ENCODE peak calls at places on chromosomes 12 and 14, in ten cellular contexts. Z, V, N, J, G, Y, K, B, O and U are unnamed samples. For H3K4me1 and H3K36me3, the result is how much of the 10 kb centered on the place peaks cover.

GRCh38 chr14:30657606-30658163 is 35.6 kb downstream of the SCFD1 start:
- DNase-seq in G (no peak), N (peak), Y (no peak), J (no peak), V (peak), O (no peak), B (no peak), Z (no peak), K (no peak), U (peak)

GRCh38 chr12:88958153-88958552 is 377.9 kb upstream of the KITLG start:
- DNase-seq in V (no peak), J (no peak), Y (no peak), O (no peak), G (no peak), Z (no peak), B (no peak), N (no peak), K (no peak), U (no peak)

GRCh38 chr12:128643106-128643651 is 180.6 kb downstream of the SLC15A4 start:
- DNase-seq in Z (no peak), J (no peak), B (no peak), G (no peak), Y (no peak), V (no peak), K (no peak), O (no peak), N (no peak), U (no peak)

GRCh38 chr12:11771356-11771755 is 121.9 kb downstream of the ETV6 start:
- DNase-seq in K (no peak), B (no peak), N (peak), Z (no peak), J (no peak), V (no peak), O (no peak), G (no peak), Y (no peak), U (no peak)

GRCh38 chr12:80064269-80064668 is 35.1 kb upstream of the OTOGL start:
- DNase-seq in K (no peak), O (no peak), G (no peak), N (peak), B (no peak), Z (no peak), V (no peak), J (no peak), Y (no peak), U (no peak)

GRCh38 chr12:100672075-100672592 is 98.7 kb downstream of the GAS2L3 start:
- DNase-seq in B (peak), J (no peak), G (peak), N (peak), Z (peak), K (no peak), Y (peak), V (peak), O (no peak), U (no peak)

GRCh38 chr12:109385339-109386078 is 37.8 kb downstream of the MYO1H start:
- DNase-seq in N (peak), J (no peak), Z (peak), B (peak), K (no peak), G (peak), V (peak), Y (peak), O (peak), U (no peak)

GRCh38 chr14:89435527-89436273 is 18.7 kb upstream of the FOXN3 start:
- DNase-seq in O (no peak), K (no peak), N (no peak), V (no peak), Z (no peak), B (no peak), Y (no peak), G (no peak), J (no peak), U (no peak)

GRCh38 chr12:109912790-109913189 is 12.7 kb downstream of the TCHP start:
- DNase-seq in O (no peak), Y (no peak), G (no peak), J (no peak), Z (no peak), N (no peak), B (no peak), V (no peak), K (no peak), U (no peak)

GRCh38 chr12:6443361-6443983 is 1.3 kb upstream of the CD27 start:
- DNase-seq in V (peak), K (no peak), O (no peak), N (no peak), Z (no peak), J (no peak), G (no peak), B (no peak), Y (peak), U (no peak)

GRCh38 chr14:73944432-73945158 is 5.3 kb downstream of the FAM161B start:
- DNase-seq in Y (no peak), J (no peak), K (no peak), N (no peak), B (no peak), V (no peak), O (no peak), Z (no peak), G (no peak), U (no peak)

GRCh38 chr14:104519721-104520120 is 59.8 kb upstream of the C14orf180 start:
- DNase-seq in Z (no peak), V (no peak), K (no peak), O (no peak), B (no peak), Y (no peak), N (no peak), J (peak), G (no peak), U (no peak)

GRCh38 chr14:54048736-54049135 is 92.1 kb upstream of the BMP4 start:
- DNase-seq in Y (no peak), B (no peak), V (no peak), N (no peak), J (no peak), K (no peak), Z (no peak), G (no peak), O (no peak), U (no peak)

GRCh38 chr14:28381656-28382055 is 384.9 kb upstream of the FOXG1 start:
- DNase-seq in N (no peak), J (no peak), O (no peak), Y (no peak), G (no peak), K (no peak), Z (no peak), V (no peak), B (no peak), U (no peak)

GRCh38 chr14:99331796-99332195 is 59.8 kb upstream of the BCL11B start:
- DNase-seq in N (no peak), J (no peak), Z (no peak), B (no peak), O (no peak), Y (no peak), K (no peak), G (no peak), V (no peak), U (no peak)

GRCh38 chr12:45934956-45935355 is 55.4 kb downstream of the SCAF11 start:
- DNase-seq in J (no peak), G (no peak), K (no peak), V (no peak), Z (no peak), N (no peak), Y (no peak), B (no peak), O (no peak), U (no peak)

GRCh38 chr12:101909646-101910045 is 32.3 kb downstream of the DRAM1 start:
- DNase-seq in O (no peak), J (no peak), Y (no peak), N (no peak), B (no peak), Z (no peak), V (peak), G (no peak), K (no peak), U (no peak)

GRCh38 chr14:103298620-103299019 is 35.4 kb upstream of the EIF5 start:
- DNase-seq in Y (no peak), Z (no peak), N (no peak), O (no peak), V (no peak), K (no peak), J (no peak), G (no peak), B (no peak), U (no peak)

GRCh38 chr14:77376380-77376770 is 519 bp downstream of the TMED8 start:
- DNase-seq in N (peak), V (peak), G (peak), B (no peak), J (peak), Z (no peak), O (no peak), Y (peak), K (peak), U (no peak)

GRCh38 chr12:120048258-120048657 is 59.2 kb downstream of the BICDL1 start:
- DNase-seq in V (no peak), N (no peak), B (no peak), O (no peak), K (no peak), Y (no peak), Z (no peak), G (no peak), J (no peak), U (no peak)

GRCh38 chr12:87660987-87661769 is 368.0 kb downstream of the C12orf50 start:
- DNase-seq in Z (no peak), J (no peak), K (no peak), Y (no peak), O (no peak), N (no peak), G (no peak), V (no peak), B (no peak), U (no peak)

GRCh38 chr14:76377675-76378074 is 1.7 kb downstream of the ESRRB start:
- DNase-seq in B (no peak), Y (no peak), O (no peak), J (no peak), G (no peak), Z (no peak), V (no peak), N (no peak), K (no peak), U (no peak)

GRCh38 chr14:49972840-49973239 is 80.0 kb downstream of the ARF6 start:
- DNase-seq in Y (peak), J (peak), N (peak), B (no peak), V (no peak), O (peak), K (peak), G (no peak), Z (peak), U (peak)
- H3K4me1 ChIP-seq in Y (under half), J (half or more), N (half or more), B (under half), V (half or more), O (half or more), K (half or more), G (under half), Z (half or more), U (half or more)

DNA sequence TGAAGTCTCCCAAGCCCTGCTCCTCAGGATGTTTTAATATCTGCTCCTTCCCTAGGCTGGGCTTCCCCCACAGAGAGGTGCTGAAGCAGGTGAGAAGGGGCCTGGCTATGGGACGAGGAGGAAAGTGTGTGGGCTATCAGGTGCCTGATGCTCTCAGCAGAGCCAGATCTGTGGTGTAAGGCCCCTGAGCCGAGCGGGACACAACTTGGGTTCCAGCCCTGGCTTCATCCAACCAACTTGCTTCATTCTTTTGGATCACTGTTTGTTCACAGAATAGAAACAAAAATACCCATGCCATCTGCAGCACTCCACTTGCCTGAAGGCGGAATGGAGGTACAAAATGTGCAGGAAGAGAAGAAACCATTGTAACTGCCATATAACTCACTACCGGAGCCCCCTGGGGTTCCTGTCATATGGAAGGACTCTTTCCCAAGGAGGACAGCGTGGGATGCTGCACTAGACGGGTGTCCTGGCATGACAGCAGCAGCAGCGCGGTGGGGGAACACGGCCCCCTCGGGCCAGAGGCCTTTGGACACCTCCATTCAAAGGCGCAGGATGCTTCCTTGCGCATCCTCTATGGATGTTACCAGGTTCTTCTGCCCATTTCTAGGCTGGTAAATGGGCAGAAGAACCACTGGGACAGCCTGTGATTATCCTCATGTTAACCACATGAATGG is 95.8 kb downstream of the CRACR2A start:
- DNase-seq in Z (no peak), B (no peak), Y (no peak), J (no peak), N (no peak), O (no peak), G (no peak), V (no peak), K (no peak), U (no peak)
- H3K36me3 ChIP-seq in Z (under half), B (under half), Y (under half), J (under half), N (under half), O (under half), G (under half), V (half or more), K (under half), U (under half)

GRCh38 chr14:41825622-41826021 is 218.9 kb downstream of the LRFN5 start:
- DNase-seq in N (no peak), J (no peak), O (no peak), G (no peak), Y (no peak), Z (no peak), B (no peak), K (no peak), V (no peak), U (no peak)

GRCh38 chr14:41824441-41824840 is 217.8 kb downstream of the LRFN5 start:
- DNase-seq in J (no peak), K (no peak), N (no peak), V (peak), Y (no peak), B (no peak), G (no peak), Z (no peak), O (no peak), U (no peak)
- H3K4me3 ChIP-seq in J (no peak), K (no peak), N (no peak), V (no peak), Y (no peak), B (no peak), G (no peak), Z (no peak), O (no peak), U (no peak)

DNA sequence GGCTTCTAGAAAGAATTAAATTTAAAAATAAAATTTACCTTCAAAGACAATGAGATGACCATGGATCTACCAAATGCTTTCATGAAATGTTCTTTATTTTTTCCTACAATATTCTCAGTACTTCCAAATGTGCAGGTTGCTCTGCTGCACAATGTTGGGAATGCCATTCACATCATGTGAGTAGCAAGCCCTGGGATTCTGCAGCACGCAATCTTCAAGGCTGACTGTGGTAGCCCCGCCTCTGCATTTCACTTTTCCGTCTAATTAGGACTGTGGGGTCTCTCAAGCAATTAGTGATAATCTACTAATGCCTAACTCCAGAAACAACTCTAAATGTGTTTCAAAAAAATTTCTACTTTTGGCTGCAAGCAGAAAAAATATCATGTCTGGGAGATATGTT is 13.7 kb upstream of the NTN4 start:
- DNase-seq in K (no peak), N (no peak), B (no peak), O (no peak), J (no peak), Z (no peak), G (no peak), V (no peak), Y (no peak), U (no peak)
- H3K4me1 ChIP-seq in K (under half), N (under half), B (under half), O (under half), J (under half), Z (half or more), G (under half), V (under half), Y (under half), U (under half)

GRCh38 chr12:112151766-112152541 is 26.6 kb downstream of the TRAFD1 start:
- DNase-seq in J (no peak), K (no peak), Z (no peak), Y (no peak), V (no peak), N (no peak), B (no peak), O (no peak), G (no peak), U (no peak)
- H3K36me3 ChIP-seq in J (half or more), K (under half), Z (half or more), Y (under half), V (half or more), N (under half), B (under half), O (under half), G (half or more), U (under half)

DNA sequence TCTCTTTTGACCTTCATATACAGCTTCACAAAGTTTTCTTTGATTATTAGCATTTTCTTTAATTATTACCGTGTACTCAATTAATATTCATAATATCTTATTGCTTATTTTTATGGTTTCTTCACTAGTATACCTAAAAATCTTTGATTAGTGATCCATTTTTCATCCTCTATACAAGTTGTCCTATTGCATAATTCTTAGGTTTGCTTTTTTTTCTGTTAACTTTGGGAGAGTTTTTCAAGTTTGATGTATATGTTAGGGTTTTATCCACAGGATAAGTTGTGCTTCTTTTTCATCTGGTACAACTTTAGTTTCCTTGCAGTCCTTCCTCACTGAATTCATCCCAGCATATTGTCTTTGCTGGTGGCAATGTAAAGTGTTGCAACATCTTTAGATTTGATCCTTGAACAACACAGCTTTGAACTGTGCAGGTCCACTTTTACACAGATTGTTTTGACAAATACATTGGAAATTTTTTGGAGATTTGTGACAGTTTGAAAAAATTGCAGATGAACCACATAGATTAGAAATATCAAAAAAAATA is 88.6 kb upstream of the NAV3 start:
- DNase-seq in V (no peak), G (no peak), N (no peak), O (no peak), Y (no peak), B (no peak), K (no peak), Z (no peak), J (no peak), U (no peak)
- H3K4me3 ChIP-seq in V (no peak), G (no peak), N (no peak), O (no peak), Y (no peak), B (no peak), K (no peak), Z (no peak), J (no peak), U (no peak)